ENCODE peak calls at places on chromosomes 6 and 20, in seven cellular contexts. W is AG09319, L is SHP77, R is neural progenitor cell, H is fibroblast of lung, V is tibial nerve, Z is Right ventricle myocardium superior. Q is an unnamed sample.

GRCh38 chr20:63711085-63711645 is 3.3 kb downstream of the ZGPAT start:
- DNase-seq in R (no peak), Z (no peak), L (no peak), V (no peak), H (no peak), W (no peak), Q (peak; percentile 17)

GRCh38 chr6:12506211-12506610 is 210.4 kb upstream of the PHACTR1 start:
- DNase-seq in V (no peak), Z (no peak), R (no peak), H (no peak), L (no peak), W (no peak), Q (no peak)

GRCh38 chr20:54134445-54135220 is 39.2 kb downstream of the CYP24A1 start:
- DNase-seq in Z (no peak), V (no peak), H (peak; percentile 83), W (no peak), R (no peak), L (no peak), Q (peak; percentile 93)

GRCh38 chr20:32839982-32840285 is 18.8 kb upstream of the EFCAB8 start:
- DNase-seq in V (no peak), Z (no peak), L (no peak), W (no peak), H (no peak), R (no peak), Q (no peak)

GRCh38 chr6:39664173-39664572 is 61.0 kb downstream of the KIF6 start:
- DNase-seq in Z (no peak), V (no peak), H (no peak), R (no peak), L (no peak), W (no peak), Q (no peak)

GRCh38 chr6:160461641-160462040 is 113.5 kb downstream of the SLC22A3 start:
- DNase-seq in Z (no peak), L (no peak), R (no peak), H (peak; percentile 32), W (no peak), V (no peak), Q (no peak)

GRCh38 chr6:63066053-63066704 is 145.1 kb upstream of the FKBP1C start:
- DNase-seq in Z (no peak), L (peak; percentile 7), H (no peak), W (no peak), R (no peak), V (no peak), Q (no peak)

GRCh38 chr6:33206027-33206863 is 1.8 kb downstream of the HSD17B8 start:
- DNase-seq in W (no peak), H (peak; percentile 42), V (no peak), Z (no peak), R (no peak), L (no peak), Q (no peak)

GRCh38 chr20:51636123-51636522 is 93.6 kb upstream of the NFATC2 start:
- DNase-seq in W (no peak), R (no peak), H (peak; percentile 71), L (no peak), V (no peak), Z (no peak), Q (no peak)

GRCh38 chr6:110537208-110538123 is 61.1 kb upstream of the SLC22A16 start:
- DNase-seq in V (no peak), R (no peak), H (peak; percentile 96), L (no peak), Z (no peak), W (peak; percentile 75), Q (peak; percentile 97)

Q was measured in PC-9.